ENCODE peak calls at places on chromosome 13, in four cellular contexts. S, A, E and B are unnamed samples.

GRCh38 chr13:33537691-33538090 is 252.1 kb upstream of the STARD13 start:
- DNase-seq in S (no peak), A (no peak), E (no peak), B (no peak)

GRCh38 chr13:20073775-20074174 is 87.1 kb downstream of the GJA3 start:
- DNase-seq in S (no peak), A (no peak), E (peak; percentile 19), B (no peak)

GRCh38 chr13:45503658-45504057 is 38.9 kb downstream of the COG3 start:
- DNase-seq in S (no peak), A (no peak), E (no peak), B (no peak)

GRCh38 chr13:100381595-100382224 is 206.9 kb downstream of the GGACT start:
- DNase-seq in S (no peak), A (no peak), E (no peak), B (no peak)

GRCh38 chr13:74657765-74658164 is 523.6 kb upstream of the KLF12 start:
- DNase-seq in S (no peak), A (no peak), E (no peak), B (no peak)

GRCh38 chr13:64640002-64640401 is 2590.1 kb downstream of the PCDH9 start:
- DNase-seq in S (no peak), A (no peak), E (no peak), B (no peak)

GRCh38 chr13:100519626-100520025 is 69.0 kb downstream of the GGACT start:
- DNase-seq in S (no peak), A (no peak), E (no peak), B (no peak)

GRCh38 chr13:21354721-21355120 is 104.4 kb downstream of the ZDHHC20 start:
- DNase-seq in S (no peak), A (no peak), E (no peak), B (no peak)

GRCh38 chr13:110799246-110800236 is 86.0 kb downstream of the ING1 start:
- DNase-seq in S (no peak), A (no peak), E (no peak), B (no peak)

GRCh38 chr13:99442273-99442895 is 58.9 kb upstream of the TM9SF2 start:
- DNase-seq in S (peak; percentile 35), A (peak; percentile 27), E (no peak), B (peak; percentile 41)

GRCh38 chr13:40082644-40083043 is 427.2 kb downstream of the COG6 start:
- DNase-seq in S (peak; percentile 10), A (no peak), E (no peak), B (no peak)

GRCh38 chr13:110517505-110518149 is 43.9 kb downstream of the RAB20 start:
- DNase-seq in S (no peak), A (no peak), E (no peak), B (no peak)

GRCh38 chr13:100916943-100917342 is 242.3 kb upstream of the TMTC4 start:
- DNase-seq in S (no peak), A (no peak), E (no peak), B (no peak)

GRCh38 chr13:51520524-51520923 is 63.7 kb upstream of the WDFY2 start:
- DNase-seq in S (peak; percentile 63), A (no peak), E (no peak), B (no peak)

GRCh38 chr13:28000567-28000966 is 12.1 kb upstream of the URAD start:
- DNase-seq in S (no peak), A (no peak), E (no peak), B (no peak)

GRCh38 chr13:36131215-36131930 is at the start of gene DCLK1:
- DNase-seq in S (no peak), A (peak; percentile 73), E (no peak), B (no peak)

GRCh38 chr13:20127563-20128458 is 33.0 kb downstream of the GJA3 start:
- DNase-seq in S (peak; percentile 53), A (peak; percentile 64), E (no peak), B (no peak)

GRCh38 chr13:20118268-20119140 is 42.3 kb downstream of the GJA3 start:
- DNase-seq in S (no peak), A (peak; percentile 46), E (no peak), B (peak; percentile 72)

GRCh38 chr13:112748947-112749346 is 59.1 kb downstream of the ATP11A start:
- DNase-seq in S (no peak), A (no peak), E (no peak), B (no peak)

GRCh38 chr13:40192516-40193257 is 473.8 kb downstream of the FOXO1 start:
- DNase-seq in S (no peak), A (no peak), E (no peak), B (no peak)

GRCh38 chr13:42102961-42103688 is 54.7 kb downstream of the DGKH start:
- DNase-seq in S (no peak), A (no peak), E (no peak), B (no peak)

GRCh38 chr13:112213467-112214245 is 146.7 kb downstream of the SOX1 start:
- DNase-seq in S (peak; percentile 28), A (no peak), E (no peak), B (no peak)

GRCh38 chr13:114230575-114230974 is 4.1 kb upstream of the CDC16 start:
- DNase-seq in S (no peak), A (no peak), E (no peak), B (no peak)

GRCh38 chr13:44818428-44818827 is 170.8 kb downstream of the NUFIP1 start:
- DNase-seq in S (peak; percentile 24), A (no peak), E (no peak), B (no peak)

GRCh38 chr13:104847863-104848262 is 1687.6 kb downstream of the EFNB2 start:
- DNase-seq in S (no peak), A (no peak), E (no peak), B (no peak)

GRCh38 chr13:113793718-113794085 is 34.7 kb downstream of the TMEM255B start:
- DNase-seq in S (no peak), A (no peak), E (no peak), B (no peak)

GRCh38 chr13:112142401-112142930 is 75.5 kb downstream of the SOX1 start:
- DNase-seq in S (no peak), A (no peak), E (no peak), B (no peak)

GRCh38 chr13:33817513-33817842 is 471 bp upstream of the RFC3 start:
- DNase-seq in S (no peak), A (no peak), E (no peak), B (no peak)

GRCh38 chr13:50290186-50290585 is 274.9 kb downstream of the KCNRG start:
- DNase-seq in S (no peak), A (no peak), E (no peak), B (no peak)

GRCh38 chr13:50292082-50292481 is 276.8 kb downstream of the KCNRG start:
- DNase-seq in S (no peak), A (no peak), E (no peak), B (no peak)

GRCh38 chr13:50286376-50286775 is 271.1 kb downstream of the KCNRG start:
- DNase-seq in S (no peak), A (no peak), E (no peak), B (no peak)

DNA sequence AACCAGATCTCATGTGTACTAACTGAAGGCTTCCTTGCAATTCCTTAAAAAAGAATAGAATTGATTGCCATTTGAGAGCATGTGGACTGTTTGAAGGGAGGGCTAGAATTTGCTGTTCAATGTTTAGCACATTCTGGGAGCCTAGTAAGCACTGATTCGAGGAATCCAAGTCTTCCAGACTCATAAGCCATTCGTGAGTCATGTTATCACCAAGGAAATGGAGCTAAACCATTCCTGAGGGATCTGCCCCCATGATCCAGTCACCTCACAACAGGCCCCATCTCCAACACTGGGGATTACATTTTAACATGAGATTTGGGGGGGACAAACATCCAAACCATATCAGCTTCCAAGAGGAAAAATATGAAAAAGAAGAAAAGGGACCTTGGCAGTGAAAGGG is 276.4 kb downstream of the KCNRG start:
- DNase-seq in S (no peak), A (no peak), E (no peak), B (no peak)
- TF ChIP-seq CBFB in S (no peak), A (no peak), E (no peak), B (no peak)

GRCh38 chr13:30331331-30331771 is 24.0 kb upstream of the KATNAL1 start:
- DNase-seq in S (no peak), A (no peak), E (no peak), B (no peak)

GRCh38 chr13:30337061-30337601 is 29.8 kb upstream of the KATNAL1 start:
- DNase-seq in S (no peak), A (no peak), E (no peak), B (peak; percentile 56)

GRCh38 chr13:30333601-30334000 is 26.2 kb upstream of the KATNAL1 start:
- DNase-seq in S (no peak), A (no peak), E (no peak), B (no peak)

GRCh38 chr13:30332516-30333165 is 25.3 kb upstream of the KATNAL1 start:
- DNase-seq in S (no peak), A (no peak), E (no peak), B (no peak)

GRCh38 chr13:30334663-30335386 is 27.5 kb upstream of the KATNAL1 start:
- DNase-seq in S (peak; percentile 80), A (peak; percentile 25), E (no peak), B (peak; percentile 37)
- TF ChIP-seq CBFB in S (peak; percentile 71), A (no peak), E (no peak), B (no peak)

GRCh38 chr13:94710081-94710809 is 2.1 kb downstream of the SOX21 start:
- DNase-seq in S (no peak), A (no peak), E (no peak), B (no peak)

GRCh38 chr13:94712287-94712811 is at the start of gene SOX21:
- DNase-seq in S (no peak), A (peak; percentile 49), E (no peak), B (no peak)

GRCh38 chr13:94712812-94713555 is 639 bp upstream of the SOX21 start:
- DNase-seq in S (no peak), A (peak; percentile 59), E (no peak), B (no peak)

GRCh38 chr13:94710881-94711560 is 1.3 kb downstream of the SOX21 start:
- DNase-seq in S (no peak), A (peak; percentile 53), E (no peak), B (peak; percentile 62)

DNA sequence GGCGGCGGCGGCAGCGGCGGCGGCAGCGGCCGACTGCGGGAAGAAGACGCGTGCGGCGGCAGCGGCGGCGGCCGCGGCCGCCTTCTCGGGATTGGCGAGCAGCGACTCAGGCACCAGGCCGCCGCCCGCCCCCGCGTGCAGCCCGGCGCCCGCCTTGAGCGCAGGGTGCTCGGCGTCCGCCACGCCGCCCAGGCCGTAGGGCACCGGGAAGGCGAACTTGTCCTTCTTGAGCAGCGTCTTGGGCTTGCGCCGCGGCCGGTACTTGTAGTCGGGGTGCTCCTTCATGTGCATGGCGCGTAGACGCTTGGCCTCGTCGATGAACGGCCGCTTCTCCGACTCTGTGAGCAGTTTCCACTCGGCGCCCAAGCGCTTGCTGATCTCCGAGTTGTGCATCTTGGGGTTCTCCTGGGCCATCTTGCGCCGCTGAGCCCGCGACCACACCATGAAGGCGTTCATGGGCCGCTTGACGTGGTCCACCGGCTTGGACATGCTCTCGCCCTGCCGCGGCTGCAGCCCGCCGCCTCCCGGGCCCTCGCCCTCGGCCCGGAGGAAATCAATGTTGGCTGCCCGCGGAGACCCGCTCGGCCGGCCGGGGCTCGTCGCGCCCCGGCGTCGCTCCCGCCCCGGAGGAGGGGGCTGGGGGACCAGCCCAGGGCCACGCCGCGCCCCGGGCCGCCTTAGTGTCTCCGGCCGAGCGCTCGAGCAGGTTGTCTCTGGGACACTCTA is 621 bp downstream of the SOX21 start:
- DNase-seq in S (no peak), A (peak; percentile 41), E (no peak), B (peak; percentile 27)
- TF ChIP-seq CBFB in S (no peak), A (no peak), E (no peak), B (no peak)

DNA sequence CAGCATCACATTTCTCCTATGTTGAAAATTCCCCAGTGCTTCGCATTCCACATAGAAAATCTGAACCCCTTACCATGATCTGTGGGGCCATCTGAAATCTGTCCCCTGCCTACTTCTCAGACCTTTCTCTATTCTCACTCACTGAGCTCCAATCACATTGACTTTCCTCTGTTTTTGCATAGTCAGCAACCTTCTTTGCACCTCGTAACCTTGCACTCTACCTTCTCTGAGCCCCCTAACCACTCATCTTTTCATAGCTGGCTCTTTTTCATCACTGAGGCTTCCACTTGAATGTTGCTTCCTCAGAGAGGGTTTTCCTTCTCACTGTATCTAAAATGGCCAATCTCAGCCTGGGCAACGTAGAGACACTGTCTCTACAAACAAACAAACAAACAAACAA is 286.3 kb downstream of the GPC5 start:
- DNase-seq in S (no peak), A (no peak), E (no peak), B (no peak)
- TF ChIP-seq CBFB in S (no peak), A (no peak), E (no peak), B (no peak)